ENCODE peak calls at places on chromosomes 11 and 22, in six cellular contexts. One of them, this sample, is unnamed.
A peak's percentile ranks its signal among the peaks of the same experiment; 100 is the strongest.

GRCh38 chr22:23859201-23859600 is 1.5 kb downstream of the SLC2A11 start:
- DNase-seq in HL-60: no peak
- DNase-seq in stomach: no peak
- DNase-seq in GM23338: no peak
- DNase-seq in spleen: no peak
- DNase-seq in GM12891: no peak
- DNase-seq in this sample: no peak

GRCh38 chr11:78147807-78148206 is 8.4 kb upstream of the ALG8 start:
- DNase-seq in HL-60: no peak
- DNase-seq in stomach: no peak
- DNase-seq in GM23338: no peak
- DNase-seq in spleen: no peak
- DNase-seq in GM12891: no peak
- DNase-seq in this sample: no peak

GRCh38 chr22:49026476-49027121 is 801.1 kb downstream of the BRD1 start:
- DNase-seq in HL-60: no peak
- DNase-seq in stomach: no peak
- DNase-seq in GM23338: no peak
- DNase-seq in spleen: peak; percentile 42
- DNase-seq in GM12891: no peak
- DNase-seq in this sample: no peak

GRCh38 chr22:44309137-44309536 is 3.6 kb downstream of the SHISAL1 start:
- DNase-seq in HL-60: peak; percentile 27
- DNase-seq in stomach: no peak
- DNase-seq in GM23338: no peak
- DNase-seq in spleen: no peak
- DNase-seq in GM12891: no peak
- DNase-seq in this sample: no peak

GRCh38 chr11:124814739-124815138 is 14.5 kb upstream of the MSANTD2 start:
- DNase-seq in HL-60: no peak
- DNase-seq in stomach: no peak
- DNase-seq in GM23338: no peak
- DNase-seq in spleen: no peak
- DNase-seq in GM12891: no peak
- DNase-seq in this sample: no peak

GRCh38 chr11:16771350-16772140 is 33.1 kb downstream of the C11orf58 start:
- DNase-seq in HL-60: no peak
- DNase-seq in stomach: no peak
- DNase-seq in GM23338: no peak
- DNase-seq in spleen: no peak
- DNase-seq in GM12891: no peak
- DNase-seq in this sample: peak; percentile 86

GRCh38 chr11:63698976-63699733 is 17.9 kb downstream of the RTN3 start:
- DNase-seq in HL-60: no peak
- DNase-seq in stomach: no peak
- DNase-seq in GM23338: no peak
- DNase-seq in spleen: no peak
- DNase-seq in GM12891: no peak
- DNase-seq in this sample: no peak

GRCh38 chr11:122089111-122089510 is 26.9 kb downstream of the BLID start:
- DNase-seq in HL-60: no peak
- DNase-seq in stomach: no peak
- DNase-seq in GM23338: no peak
- DNase-seq in spleen: no peak
- DNase-seq in GM12891: no peak
- DNase-seq in this sample: no peak

GRCh38 chr11:73980001-73980960 is 2.4 kb downstream of the UCP2 start:
- DNase-seq in HL-60: peak; percentile 59
- DNase-seq in stomach: peak; percentile 80
- DNase-seq in GM23338: peak; percentile 30
- DNase-seq in spleen: peak; percentile 94
- DNase-seq in GM12891: peak; percentile 82
- DNase-seq in this sample: no peak

GRCh38 chr11:43649501-43649900 is 31.0 kb upstream of the HSD17B12 start:
- DNase-seq in HL-60: no peak
- DNase-seq in stomach: no peak
- DNase-seq in GM23338: peak; percentile 32
- DNase-seq in spleen: no peak
- DNase-seq in GM12891: no peak
- DNase-seq in this sample: no peak

GRCh38 chr11:2419638-2420501 is 19.3 kb downstream of the TSSC4 start:
- DNase-seq in HL-60: no peak
- DNase-seq in stomach: peak; percentile 84
- DNase-seq in GM23338: peak; percentile 87
- DNase-seq in spleen: peak; percentile 92
- DNase-seq in GM12891: peak; percentile 87
- DNase-seq in this sample: peak; percentile 95

GRCh38 chr22:27885977-27886842 is 32.8 kb downstream of the PITPNB start:
- DNase-seq in HL-60: no peak
- DNase-seq in stomach: peak; percentile 51
- DNase-seq in GM23338: peak; percentile 72
- DNase-seq in spleen: no peak
- DNase-seq in GM12891: no peak
- DNase-seq in this sample: no peak

GRCh38 chr22:19404676-19405075 is 26.9 kb downstream of the HIRA start:
- DNase-seq in HL-60: no peak
- DNase-seq in stomach: no peak
- DNase-seq in GM23338: no peak
- DNase-seq in spleen: no peak
- DNase-seq in GM12891: no peak
- DNase-seq in this sample: no peak

GRCh38 chr11:98967005-98967404 is 53.7 kb upstream of the CNTN5 start:
- DNase-seq in HL-60: no peak
- DNase-seq in stomach: no peak
- DNase-seq in GM23338: no peak
- DNase-seq in spleen: no peak
- DNase-seq in GM12891: no peak
- DNase-seq in this sample: no peak

GRCh38 chr22:42472671-42473070 is 40.5 kb upstream of the NFAM1 start:
- DNase-seq in HL-60: no peak
- DNase-seq in stomach: no peak
- DNase-seq in GM23338: no peak
- DNase-seq in spleen: no peak
- DNase-seq in GM12891: no peak
- DNase-seq in this sample: no peak

GRCh38 chr11:114683007-114683406 is 4.7 kb downstream of the NXPE2 start:
- DNase-seq in HL-60: no peak
- DNase-seq in stomach: no peak
- DNase-seq in GM23338: peak; percentile 41
- DNase-seq in spleen: no peak
- DNase-seq in GM12891: no peak
- DNase-seq in this sample: no peak

GRCh38 chr11:60528934-60529333 is 13.7 kb downstream of the MS4A13 start:
- DNase-seq in HL-60: peak; percentile 13
- DNase-seq in stomach: no peak
- DNase-seq in GM23338: no peak
- DNase-seq in spleen: no peak
- DNase-seq in GM12891: no peak
- DNase-seq in this sample: no peak

GRCh38 chr22:18056161-18056666 is 21.6 kb upstream of the PEX26 start:
- DNase-seq in HL-60: no peak
- DNase-seq in stomach: no peak
- DNase-seq in GM23338: no peak
- DNase-seq in spleen: peak; percentile 84
- DNase-seq in GM12891: no peak
- DNase-seq in this sample: no peak

GRCh38 chr22:19723165-19723989 is at the start of gene GP1BB:
- DNase-seq in HL-60: peak; percentile 47
- DNase-seq in stomach: peak; percentile 68
- DNase-seq in GM23338: peak; percentile 72
- DNase-seq in spleen: no peak
- DNase-seq in GM12891: peak; percentile 72
- DNase-seq in this sample: no peak

GRCh38 chr11:15468471-15468870 is 353.7 kb downstream of the INSC start:
- DNase-seq in HL-60: no peak
- DNase-seq in stomach: no peak
- DNase-seq in GM23338: no peak
- DNase-seq in spleen: no peak
- DNase-seq in GM12891: no peak
- DNase-seq in this sample: peak; percentile 72

GRCh38 chr11:70108250-70108649 is 30.1 kb downstream of the ANO1 start:
- DNase-seq in HL-60: no peak
- DNase-seq in stomach: no peak
- DNase-seq in GM23338: no peak
- DNase-seq in spleen: no peak
- DNase-seq in GM12891: no peak
- DNase-seq in this sample: no peak

GRCh38 chr22:21000215-21000986 is 1.5 kb downstream of the THAP7 start:
- DNase-seq in HL-60: no peak
- DNase-seq in stomach: no peak
- DNase-seq in GM23338: no peak
- DNase-seq in spleen: peak; percentile 79
- DNase-seq in GM12891: no peak
- DNase-seq in this sample: no peak

GRCh38 chr11:31824791-31825452 is 13.8 kb upstream of the PAX6 start:
- DNase-seq in HL-60: no peak
- DNase-seq in stomach: no peak
- DNase-seq in GM23338: peak; percentile 63
- DNase-seq in spleen: no peak
- DNase-seq in GM12891: no peak
- DNase-seq in this sample: peak; percentile 77

GRCh38 chr22:38290347-38290746 is 17.5 kb upstream of the TMEM184B start:
- DNase-seq in HL-60: no peak
- DNase-seq in stomach: no peak
- DNase-seq in GM23338: no peak
- DNase-seq in spleen: no peak
- DNase-seq in GM12891: no peak
- DNase-seq in this sample: no peak

GRCh38 chr22:35601743-35602633 is 15.1 kb downstream of the MB start:
- DNase-seq in HL-60: peak; percentile 83
- DNase-seq in stomach: no peak
- DNase-seq in GM23338: no peak
- DNase-seq in spleen: no peak
- DNase-seq in GM12891: no peak
- DNase-seq in this sample: no peak

GRCh38 chr11:78801161-78801884 is 226.7 kb upstream of the NARS2 start:
- DNase-seq in HL-60: peak; percentile 46
- DNase-seq in stomach: peak; percentile 69
- DNase-seq in GM23338: no peak
- DNase-seq in spleen: no peak
- DNase-seq in GM12891: no peak
- DNase-seq in this sample: peak; percentile 92

GRCh38 chr22:39498802-39499201 is 3.3 kb upstream of the MIEF1 start:
- DNase-seq in HL-60: no peak
- DNase-seq in stomach: no peak
- DNase-seq in GM23338: no peak
- DNase-seq in spleen: no peak
- DNase-seq in GM12891: no peak
- DNase-seq in this sample: no peak

GRCh38 chr11:100562102-100562501 is 125.0 kb upstream of the ARHGAP42 start:
- DNase-seq in HL-60: no peak
- DNase-seq in stomach: no peak
- DNase-seq in GM23338: no peak
- DNase-seq in spleen: no peak
- DNase-seq in GM12891: no peak
- DNase-seq in this sample: no peak

GRCh38 chr11:93476796-93477195 is 66.4 kb downstream of the SMCO4 start:
- DNase-seq in HL-60: no peak
- DNase-seq in stomach: no peak
- DNase-seq in GM23338: no peak
- DNase-seq in spleen: no peak
- DNase-seq in GM12891: no peak
- DNase-seq in this sample: peak; percentile 53

GRCh38 chr11:19890308-19890707 is 177.7 kb downstream of the NAV2 start:
- DNase-seq in HL-60: no peak
- DNase-seq in stomach: no peak
- DNase-seq in GM23338: no peak
- DNase-seq in spleen: no peak
- DNase-seq in GM12891: no peak
- DNase-seq in this sample: no peak

GRCh38 chr22:18157714-18158028 is 7.7 kb downstream of the USP18 start:
- DNase-seq in HL-60: no peak
- DNase-seq in stomach: no peak
- DNase-seq in GM23338: peak; percentile 62
- DNase-seq in spleen: no peak
- DNase-seq in GM12891: no peak
- DNase-seq in this sample: no peak

GRCh38 chr11:87181143-87181542 is 143.4 kb downstream of the TMEM135 start:
- DNase-seq in HL-60: no peak
- DNase-seq in stomach: no peak
- DNase-seq in GM23338: no peak
- DNase-seq in spleen: no peak
- DNase-seq in GM12891: no peak
- DNase-seq in this sample: no peak

GRCh38 chr11:103327721-103328120 is 218.5 kb downstream of the DYNC2H1 start:
- DNase-seq in HL-60: no peak
- DNase-seq in stomach: no peak
- DNase-seq in GM23338: no peak
- DNase-seq in spleen: no peak
- DNase-seq in GM12891: no peak
- DNase-seq in this sample: no peak

GRCh38 chr11:113203332-113203731 is 111.1 kb upstream of the TTC12 start:
- DNase-seq in HL-60: no peak
- DNase-seq in stomach: no peak
- DNase-seq in GM23338: no peak
- DNase-seq in spleen: no peak
- DNase-seq in GM12891: no peak
- DNase-seq in this sample: no peak
- TF ChIP-seq POLR2AphosphoS5 in HL-60: no peak
- TF ChIP-seq POLR2AphosphoS5 in stomach: no peak
- TF ChIP-seq POLR2AphosphoS5 in GM23338: no peak
- TF ChIP-seq POLR2AphosphoS5 in spleen: no peak
- TF ChIP-seq POLR2AphosphoS5 in GM12891: no peak
- TF ChIP-seq POLR2AphosphoS5 in this sample: no peak

GRCh38 chr22:46072030-46072881 is 78.1 kb upstream of the PPARA start:
- DNase-seq in HL-60: no peak
- DNase-seq in stomach: peak; percentile 82
- DNase-seq in GM23338: peak; percentile 60
- DNase-seq in spleen: peak; percentile 90
- DNase-seq in GM12891: no peak
- DNase-seq in this sample: no peak
- TF ChIP-seq POLR2AphosphoS5 in HL-60: peak; percentile 54
- TF ChIP-seq POLR2AphosphoS5 in stomach: no peak
- TF ChIP-seq POLR2AphosphoS5 in GM23338: no peak
- TF ChIP-seq POLR2AphosphoS5 in spleen: peak; percentile 81
- TF ChIP-seq POLR2AphosphoS5 in GM12891: no peak
- TF ChIP-seq POLR2AphosphoS5 in this sample: peak; percentile 34

GRCh38 chr11:130465259-130465658 is 16.8 kb downstream of the ADAMTS15 start:
- DNase-seq in HL-60: peak; percentile 54
- DNase-seq in stomach: no peak
- DNase-seq in GM23338: no peak
- DNase-seq in spleen: no peak
- DNase-seq in GM12891: no peak
- DNase-seq in this sample: no peak
- TF ChIP-seq POLR2AphosphoS5 in HL-60: no peak
- TF ChIP-seq POLR2AphosphoS5 in stomach: no peak
- TF ChIP-seq POLR2AphosphoS5 in GM23338: no peak
- TF ChIP-seq POLR2AphosphoS5 in spleen: no peak
- TF ChIP-seq POLR2AphosphoS5 in GM12891: no peak
- TF ChIP-seq POLR2AphosphoS5 in this sample: no peak

DNA sequence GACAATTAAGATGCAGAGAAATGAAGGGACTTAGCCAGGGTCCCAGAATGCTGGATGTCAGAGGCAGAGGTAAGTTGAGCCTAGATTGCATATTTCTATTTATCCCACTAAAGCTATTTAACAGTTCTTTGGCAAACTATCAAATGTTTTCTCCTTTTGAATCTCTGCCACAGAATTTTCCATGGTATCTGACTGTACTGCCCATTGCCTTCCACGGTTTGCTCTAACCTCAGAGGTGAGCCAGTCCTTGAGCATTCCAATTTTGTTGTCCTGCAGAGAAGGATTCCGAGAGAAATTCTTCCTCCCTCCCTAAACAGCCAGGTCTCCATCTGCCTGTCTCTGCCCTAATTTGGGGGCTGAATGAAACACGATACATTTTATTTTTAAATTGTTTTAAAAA is 368.3 kb upstream of the SYN3 start:
- DNase-seq in HL-60: no peak
- DNase-seq in stomach: no peak
- DNase-seq in GM23338: no peak
- DNase-seq in spleen: no peak
- DNase-seq in GM12891: no peak
- DNase-seq in this sample: no peak
- TF ChIP-seq POLR2AphosphoS5 in HL-60: no peak
- TF ChIP-seq POLR2AphosphoS5 in stomach: no peak
- TF ChIP-seq POLR2AphosphoS5 in GM23338: no peak
- TF ChIP-seq POLR2AphosphoS5 in spleen: no peak
- TF ChIP-seq POLR2AphosphoS5 in GM12891: no peak
- TF ChIP-seq POLR2AphosphoS5 in this sample: no peak

This sample was measured in esophagus muscularis mucosa.